ENCODE peak calls at places on chromosome 7, in four cellular contexts. One of them, this sample, is unnamed.

GRCh38 chr7:81155654-81156373 is 237.0 kb upstream of the SEMA3C start:
- DNase-seq in progenitor cell of endocrine pancreas: no peak
- DNase-seq in Calu3: no peak
- DNase-seq in kidney epithelial cell: peak
- DNase-seq in this sample: no peak

GRCh38 chr7:117588352-117588794 is 108.5 kb downstream of the CFTR start:
- DNase-seq in progenitor cell of endocrine pancreas: no peak
- DNase-seq in Calu3: no peak
- DNase-seq in kidney epithelial cell: peak
- DNase-seq in this sample: no peak

GRCh38 chr7:50197547-50197946 is 104.5 kb upstream of the ZPBP start:
- DNase-seq in progenitor cell of endocrine pancreas: no peak
- DNase-seq in Calu3: peak
- DNase-seq in kidney epithelial cell: peak
- DNase-seq in this sample: peak

GRCh38 chr7:130144632-130145171 is 60.5 kb downstream of the TMEM209 start:
- DNase-seq in progenitor cell of endocrine pancreas: no peak
- DNase-seq in Calu3: peak
- DNase-seq in kidney epithelial cell: peak
- DNase-seq in this sample: no peak

GRCh38 chr7:120170849-120171248 is 102.1 kb upstream of the KCND2 start:
- DNase-seq in progenitor cell of endocrine pancreas: no peak
- DNase-seq in Calu3: no peak
- DNase-seq in kidney epithelial cell: no peak
- DNase-seq in this sample: no peak

GRCh38 chr7:49523870-49524269 is 249.6 kb upstream of the VWC2 start:
- DNase-seq in progenitor cell of endocrine pancreas: no peak
- DNase-seq in Calu3: no peak
- DNase-seq in kidney epithelial cell: no peak
- DNase-seq in this sample: no peak

GRCh38 chr7:140153666-140154161 is 23.1 kb downstream of the KDM7A start:
- DNase-seq in progenitor cell of endocrine pancreas: no peak
- DNase-seq in Calu3: no peak
- DNase-seq in kidney epithelial cell: no peak
- DNase-seq in this sample: peak

GRCh38 chr7:82443044-82443800 is at the start of gene CACNA2D1:
- DNase-seq in progenitor cell of endocrine pancreas: peak
- DNase-seq in Calu3: peak
- DNase-seq in kidney epithelial cell: no peak
- DNase-seq in this sample: peak

GRCh38 chr7:112453505-112454171 is 3.4 kb downstream of the IFRD1 start:
- DNase-seq in progenitor cell of endocrine pancreas: no peak
- DNase-seq in Calu3: no peak
- DNase-seq in kidney epithelial cell: no peak
- DNase-seq in this sample: no peak

GRCh38 chr7:30750010-30750409 is 1.9 kb upstream of the INMT start:
- DNase-seq in progenitor cell of endocrine pancreas: no peak
- DNase-seq in Calu3: no peak
- DNase-seq in kidney epithelial cell: no peak
- DNase-seq in this sample: no peak

GRCh38 chr7:146874722-146875121 is 758.1 kb downstream of the CNTNAP2 start:
- DNase-seq in progenitor cell of endocrine pancreas: no peak
- DNase-seq in Calu3: no peak
- DNase-seq in kidney epithelial cell: no peak
- DNase-seq in this sample: no peak

GRCh38 chr7:100894860-100895700 is 608 bp downstream of the ACHE start:
- DNase-seq in progenitor cell of endocrine pancreas: peak
- DNase-seq in Calu3: peak
- DNase-seq in kidney epithelial cell: no peak
- DNase-seq in this sample: peak

GRCh38 chr7:47536705-47537611 is 45.0 kb downstream of the TNS3 start:
- DNase-seq in progenitor cell of endocrine pancreas: peak
- DNase-seq in Calu3: peak
- DNase-seq in kidney epithelial cell: no peak
- DNase-seq in this sample: no peak

GRCh38 chr7:55733584-55733983 is 129.0 kb downstream of the SEPTIN14 start:
- DNase-seq in progenitor cell of endocrine pancreas: no peak
- DNase-seq in Calu3: no peak
- DNase-seq in kidney epithelial cell: peak
- DNase-seq in this sample: no peak

GRCh38 chr7:50978633-50979215 is 196.0 kb upstream of the GRB10 start:
- DNase-seq in progenitor cell of endocrine pancreas: no peak
- DNase-seq in Calu3: no peak
- DNase-seq in kidney epithelial cell: no peak
- DNase-seq in this sample: no peak

GRCh38 chr7:119175916-119176627 is 951.6 kb downstream of the ANKRD7 start:
- DNase-seq in progenitor cell of endocrine pancreas: peak
- DNase-seq in Calu3: peak
- DNase-seq in kidney epithelial cell: peak
- DNase-seq in this sample: peak

GRCh38 chr7:136618788-136619187 is 249.7 kb upstream of the CHRM2 start:
- DNase-seq in progenitor cell of endocrine pancreas: no peak
- DNase-seq in Calu3: no peak
- DNase-seq in kidney epithelial cell: no peak
- DNase-seq in this sample: no peak

GRCh38 chr7:25029075-25029474 is 49.1 kb upstream of the OSBPL3 start:
- DNase-seq in progenitor cell of endocrine pancreas: no peak
- DNase-seq in Calu3: no peak
- DNase-seq in kidney epithelial cell: no peak
- DNase-seq in this sample: no peak

GRCh38 chr7:137474627-137475026 is 131.1 kb upstream of the PTN start:
- DNase-seq in progenitor cell of endocrine pancreas: no peak
- DNase-seq in Calu3: no peak
- DNase-seq in kidney epithelial cell: no peak
- DNase-seq in this sample: no peak

GRCh38 chr7:140390466-140391190 is 7.7 kb downstream of the SLC37A3 start:
- DNase-seq in progenitor cell of endocrine pancreas: no peak
- DNase-seq in Calu3: no peak
- DNase-seq in kidney epithelial cell: peak
- DNase-seq in this sample: peak

GRCh38 chr7:92335574-92335973 is 89.8 kb downstream of the ANKIB1 start:
- DNase-seq in progenitor cell of endocrine pancreas: no peak
- DNase-seq in Calu3: no peak
- DNase-seq in kidney epithelial cell: no peak
- DNase-seq in this sample: no peak

GRCh38 chr7:151091431-151091830 is 5.2 kb downstream of the AGAP3 start:
- DNase-seq in progenitor cell of endocrine pancreas: no peak
- DNase-seq in Calu3: no peak
- DNase-seq in kidney epithelial cell: no peak
- DNase-seq in this sample: peak
- TF ChIP-seq CTCF in progenitor cell of endocrine pancreas: peak
- TF ChIP-seq CTCF in Calu3: peak
- TF ChIP-seq CTCF in kidney epithelial cell: peak
- TF ChIP-seq CTCF in this sample: peak

DNA sequence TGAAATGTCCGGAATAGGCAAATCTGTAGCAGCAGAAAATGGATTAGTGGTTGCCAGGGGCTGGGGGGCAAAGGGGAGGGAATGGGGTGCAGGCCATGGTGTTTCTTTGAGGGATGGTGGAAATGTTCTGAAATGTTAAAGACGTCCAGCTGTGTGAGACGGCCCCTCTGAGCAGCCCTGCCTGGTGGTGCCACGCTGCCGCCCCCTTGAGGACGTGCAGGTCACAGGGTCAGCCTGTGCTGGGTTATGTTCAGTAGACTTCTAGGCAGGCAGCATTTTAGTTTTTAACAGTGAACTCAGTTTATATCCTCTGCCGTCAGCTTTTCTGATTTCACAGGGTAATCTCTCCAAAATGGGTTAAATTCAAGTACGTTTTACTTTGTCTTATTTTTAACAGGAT is 9.4 kb downstream of the NUB1 start:
- DNase-seq in progenitor cell of endocrine pancreas: no peak
- DNase-seq in Calu3: peak
- DNase-seq in kidney epithelial cell: no peak
- DNase-seq in this sample: no peak
- TF ChIP-seq CTCF in progenitor cell of endocrine pancreas: peak
- TF ChIP-seq CTCF in Calu3: peak
- TF ChIP-seq CTCF in kidney epithelial cell: peak
- TF ChIP-seq CTCF in this sample: peak

GRCh38 chr7:21260939-21261338 is 166.9 kb upstream of the SP4 start:
- DNase-seq in progenitor cell of endocrine pancreas: no peak
- DNase-seq in Calu3: no peak
- DNase-seq in kidney epithelial cell: no peak
- DNase-seq in this sample: no peak

GRCh38 chr7:21261627-21262564 is 166.0 kb upstream of the SP4 start:
- DNase-seq in progenitor cell of endocrine pancreas: peak
- DNase-seq in Calu3: peak
- DNase-seq in kidney epithelial cell: no peak
- DNase-seq in this sample: peak

GRCh38 chr7:21251166-21251806 is 176.6 kb upstream of the SP4 start:
- DNase-seq in progenitor cell of endocrine pancreas: no peak
- DNase-seq in Calu3: peak
- DNase-seq in kidney epithelial cell: no peak
- DNase-seq in this sample: no peak

GRCh38 chr7:21253740-21254687 is 173.9 kb upstream of the SP4 start:
- DNase-seq in progenitor cell of endocrine pancreas: peak
- DNase-seq in Calu3: peak
- DNase-seq in kidney epithelial cell: peak
- DNase-seq in this sample: peak

DNA sequence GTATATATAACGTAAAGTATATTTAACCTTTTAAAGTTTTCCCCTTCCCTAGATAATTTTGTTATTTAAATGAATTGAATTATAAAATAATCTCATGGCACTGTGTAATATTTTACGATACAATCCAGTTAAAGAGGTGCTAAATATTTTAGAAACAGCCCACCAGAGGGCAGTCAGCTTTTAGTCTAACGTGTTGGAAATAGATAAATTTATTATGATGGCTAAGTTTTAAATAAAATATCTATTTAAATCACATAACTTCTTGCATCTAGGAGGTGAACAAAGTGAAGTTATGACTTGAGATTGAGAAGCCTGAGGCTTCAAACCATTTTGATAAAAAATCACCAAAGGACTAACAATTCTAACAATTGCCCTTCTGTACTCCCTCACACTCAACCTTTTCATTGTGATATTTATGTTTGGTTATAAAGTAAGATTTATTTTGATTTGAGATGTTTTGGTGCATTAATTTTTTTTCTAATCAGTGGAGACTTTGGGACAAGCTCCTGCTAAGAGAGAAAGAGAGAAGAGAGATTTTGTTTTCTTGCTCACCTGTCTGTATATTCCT is 171.5 kb upstream of the SP4 start:
- DNase-seq in progenitor cell of endocrine pancreas: no peak
- DNase-seq in Calu3: peak
- DNase-seq in kidney epithelial cell: no peak
- DNase-seq in this sample: no peak
- TF ChIP-seq CTCF in progenitor cell of endocrine pancreas: peak
- TF ChIP-seq CTCF in Calu3: peak
- TF ChIP-seq CTCF in kidney epithelial cell: peak
- TF ChIP-seq CTCF in this sample: peak

DNA sequence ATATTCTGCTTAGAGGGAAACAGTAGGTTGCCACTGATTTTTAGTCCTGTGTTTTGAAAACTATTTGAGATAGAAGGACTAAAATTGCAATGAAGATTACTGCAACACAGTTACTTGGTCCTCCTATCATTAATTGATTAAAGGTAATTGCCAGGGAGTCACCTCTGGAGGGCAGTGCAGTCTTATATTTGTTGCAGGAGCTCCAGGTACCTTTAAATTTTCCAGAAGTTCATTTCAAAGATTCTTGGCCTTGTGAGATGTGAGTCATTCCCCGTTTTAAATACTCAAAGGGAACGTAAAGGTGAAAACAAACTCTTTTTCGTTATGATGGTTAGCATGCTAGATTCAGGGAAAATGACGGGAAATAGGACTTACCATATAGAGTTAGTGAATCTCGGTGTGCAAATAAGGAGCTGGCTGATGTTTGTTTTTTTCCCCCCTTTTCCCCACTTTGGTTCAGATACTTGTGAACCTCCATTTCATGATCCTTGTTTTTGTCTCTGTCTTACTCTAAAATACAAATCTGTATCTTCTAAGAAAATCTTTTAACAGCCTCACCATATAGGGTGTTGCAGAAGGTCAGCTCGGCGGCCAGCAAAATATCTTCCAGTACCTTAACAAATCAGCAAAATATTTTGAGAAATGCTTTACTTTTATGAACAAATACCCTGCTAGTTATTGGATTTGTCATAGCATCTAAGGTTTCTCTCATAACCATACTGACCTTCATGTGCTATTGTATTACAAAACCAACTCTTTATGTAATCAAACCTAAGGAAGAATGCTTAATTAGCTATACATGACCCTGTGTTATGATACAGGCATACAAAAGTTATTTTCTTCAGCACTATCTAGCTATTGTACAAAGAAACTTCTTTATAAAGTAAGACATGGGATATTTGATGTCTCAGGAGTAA is 143.0 kb upstream of the HDAC9 start:
- DNase-seq in progenitor cell of endocrine pancreas: peak
- DNase-seq in Calu3: peak
- DNase-seq in kidney epithelial cell: no peak
- DNase-seq in this sample: peak
- TF ChIP-seq CTCF in progenitor cell of endocrine pancreas: peak
- TF ChIP-seq CTCF in Calu3: peak
- TF ChIP-seq CTCF in kidney epithelial cell: peak
- TF ChIP-seq CTCF in this sample: peak